ENCODE peak calls at places on chromosomes 3 and 15, in five cellular contexts. K, D, Q, A and I are unnamed samples.

GRCh38 chr3:127799476-127800222 is 22.7 kb downstream of the MGLL start:
- DNase-seq in D (no peak), A (no peak), K (peak), Q (no peak), I (no peak)

GRCh38 chr3:127585163-127585812 is 5.2 kb downstream of the TPRA1 start:
- DNase-seq in A (no peak), D (no peak), Q (no peak), K (peak), I (no peak)

GRCh38 chr3:37996785-37997301 is 6.3 kb downstream of the VILL start:
- DNase-seq in D (no peak), A (peak), K (peak), Q (peak), I (peak)

GRCh38 chr3:127390365-127391025 is 102.6 kb upstream of the PRR20G start:
- DNase-seq in D (no peak), Q (no peak), A (no peak), K (no peak), I (peak)

GRCh38 chr3:127908202-127908601 is 6.8 kb upstream of the KBTBD12 start:
- DNase-seq in D (no peak), K (no peak), A (no peak), Q (peak), I (no peak)

GRCh38 chr15:90160781-90161727 is 40.1 kb upstream of the SEMA4B start:
- DNase-seq in D (no peak), A (peak), Q (no peak), K (no peak), I (peak)

GRCh38 chr3:128170866-128171516 is 17.7 kb downstream of the EEFSEC start:
- DNase-seq in K (peak), Q (peak), D (peak), A (peak), I (peak)

GRCh38 chr15:64152507-64153387 is 1.2 kb downstream of the SNX22 start:
- DNase-seq in K (no peak), Q (no peak), A (peak), D (no peak), I (no peak)

GRCh38 chr3:79056498-79056897 is 711.3 kb downstream of the ROBO1 start:
- DNase-seq in Q (no peak), K (no peak), A (no peak), D (no peak), I (no peak)

GRCh38 chr3:142784228-142784627 is 60.4 kb downstream of the TRPC1 start:
- DNase-seq in D (no peak), Q (no peak), A (no peak), K (no peak), I (no peak)

GRCh38 chr3:71066849-71067261 is 516.7 kb downstream of the FOXP1 start:
- DNase-seq in A (peak), Q (no peak), K (peak), D (no peak), I (no peak)

GRCh38 chr3:60742606-60743145 is 508.6 kb downstream of the FHIT start:
- DNase-seq in K (peak), A (peak), Q (no peak), D (no peak), I (no peak)

GRCh38 chr3:139770577-139770976 is 92.8 kb upstream of the NMNAT3 start:
- DNase-seq in K (no peak), A (no peak), Q (no peak), D (no peak), I (no peak)

GRCh38 chr15:70617076-70617910 is 146.1 kb downstream of the UACA start:
- DNase-seq in D (no peak), K (no peak), Q (no peak), A (no peak), I (no peak)

GRCh38 chr15:53256457-53256856 is 466.3 kb upstream of the ONECUT1 start:
- DNase-seq in K (no peak), A (no peak), Q (no peak), D (no peak), I (no peak)

GRCh38 chr15:35966781-35967180 is 420.8 kb upstream of the DPH6 start:
- DNase-seq in D (no peak), Q (no peak), A (no peak), K (no peak), I (no peak)

GRCh38 chr3:14265246-14265962 is 86.8 kb downstream of the LSM3 start:
- DNase-seq in Q (no peak), A (no peak), D (peak), K (peak), I (no peak)

GRCh38 chr3:9064853-9065252 is 101.6 kb upstream of the RAD18 start:
- DNase-seq in K (no peak), A (no peak), Q (no peak), D (no peak), I (no peak)

GRCh38 chr3:49720383-49721164 is 1.1 kb upstream of the AMIGO3 start:
- DNase-seq in K (no peak), A (peak), D (no peak), Q (no peak), I (no peak)

GRCh38 chr3:145939431-145939830 is 221.6 kb downstream of the PLOD2 start:
- DNase-seq in Q (no peak), D (no peak), A (no peak), K (no peak), I (no peak)

GRCh38 chr15:88491158-88491557 is 23.6 kb downstream of the MRPS11 start:
- DNase-seq in A (peak), Q (no peak), D (no peak), K (no peak), I (no peak)

GRCh38 chr15:70400766-70401541 is 303.2 kb upstream of the TLE3 start:
- DNase-seq in K (no peak), Q (peak), A (no peak), D (peak), I (peak)

GRCh38 chr3:12714278-12714677 is 44.8 kb downstream of the TMEM40 start:
- DNase-seq in Q (no peak), D (no peak), A (no peak), K (no peak), I (no peak)

GRCh38 chr3:36864180-36865053 is 80.4 kb downstream of the TRANK1 start:
- DNase-seq in Q (no peak), D (no peak), K (no peak), A (no peak), I (no peak)

GRCh38 chr3:185402561-185402960 is 39.6 kb downstream of the MAP3K13 start:
- DNase-seq in D (no peak), K (peak), A (no peak), Q (no peak), I (no peak)

GRCh38 chr3:73029321-73029796 is 32.1 kb upstream of the EBLN2 start:
- DNase-seq in A (no peak), Q (peak), K (peak), D (peak), I (peak)

GRCh38 chr3:73624363-73625123 is at the start of gene PDZRN3:
- DNase-seq in K (peak), Q (peak), A (peak), D (no peak), I (peak)

GRCh38 chr15:49589030-49589429 is 31.6 kb downstream of the FAM227B start:
- DNase-seq in K (peak), A (no peak), Q (no peak), D (no peak), I (no peak)

GRCh38 chr3:59451041-59451763 is 401.4 kb upstream of the CFAP20DC start:
- DNase-seq in A (no peak), Q (no peak), K (no peak), D (no peak), I (peak)

GRCh38 chr3:7410782-7411181 is 549.9 kb downstream of the GRM7 start:
- DNase-seq in K (no peak), D (no peak), A (no peak), Q (no peak), I (no peak)

GRCh38 chr15:36632196-36632595 is 52.8 kb downstream of the CDIN1 start:
- DNase-seq in A (no peak), K (peak), D (peak), Q (no peak), I (no peak)

GRCh38 chr3:188331166-188331565 is 177.2 kb downstream of the LPP start:
- DNase-seq in K (no peak), A (no peak), D (no peak), Q (no peak), I (no peak)

GRCh38 chr3:100374521-100374920 is 26.4 kb downstream of the TOMM70 start:
- DNase-seq in K (no peak), Q (no peak), A (no peak), D (no peak), I (no peak)

GRCh38 chr3:23762214-23763039 is 43.3 kb upstream of the UBE2E1 start:
- DNase-seq in K (no peak), A (no peak), D (no peak), Q (no peak), I (no peak)

GRCh38 chr3:187290561-187290960 is 976 bp downstream of the MASP1 start:
- DNase-seq in K (no peak), A (no peak), D (no peak), Q (no peak), I (no peak)
- H3K4me3 ChIP-seq in K (peak), A (no peak), D (peak), Q (peak), I (no peak)

GRCh38 chr3:114408763-114409162 is 114.9 kb downstream of the TIGIT start:
- DNase-seq in D (no peak), A (no peak), K (no peak), Q (no peak), I (no peak)
- H3K4me3 ChIP-seq in D (no peak), A (no peak), K (no peak), Q (no peak), I (no peak)

GRCh38 chr15:67945951-67946700 is 106.3 kb upstream of the RNU6-1 start:
- DNase-seq in D (no peak), Q (no peak), A (peak), K (peak), I (no peak)
- H3K4me3 ChIP-seq in D (no peak), Q (no peak), A (no peak), K (no peak), I (no peak)

DNA sequence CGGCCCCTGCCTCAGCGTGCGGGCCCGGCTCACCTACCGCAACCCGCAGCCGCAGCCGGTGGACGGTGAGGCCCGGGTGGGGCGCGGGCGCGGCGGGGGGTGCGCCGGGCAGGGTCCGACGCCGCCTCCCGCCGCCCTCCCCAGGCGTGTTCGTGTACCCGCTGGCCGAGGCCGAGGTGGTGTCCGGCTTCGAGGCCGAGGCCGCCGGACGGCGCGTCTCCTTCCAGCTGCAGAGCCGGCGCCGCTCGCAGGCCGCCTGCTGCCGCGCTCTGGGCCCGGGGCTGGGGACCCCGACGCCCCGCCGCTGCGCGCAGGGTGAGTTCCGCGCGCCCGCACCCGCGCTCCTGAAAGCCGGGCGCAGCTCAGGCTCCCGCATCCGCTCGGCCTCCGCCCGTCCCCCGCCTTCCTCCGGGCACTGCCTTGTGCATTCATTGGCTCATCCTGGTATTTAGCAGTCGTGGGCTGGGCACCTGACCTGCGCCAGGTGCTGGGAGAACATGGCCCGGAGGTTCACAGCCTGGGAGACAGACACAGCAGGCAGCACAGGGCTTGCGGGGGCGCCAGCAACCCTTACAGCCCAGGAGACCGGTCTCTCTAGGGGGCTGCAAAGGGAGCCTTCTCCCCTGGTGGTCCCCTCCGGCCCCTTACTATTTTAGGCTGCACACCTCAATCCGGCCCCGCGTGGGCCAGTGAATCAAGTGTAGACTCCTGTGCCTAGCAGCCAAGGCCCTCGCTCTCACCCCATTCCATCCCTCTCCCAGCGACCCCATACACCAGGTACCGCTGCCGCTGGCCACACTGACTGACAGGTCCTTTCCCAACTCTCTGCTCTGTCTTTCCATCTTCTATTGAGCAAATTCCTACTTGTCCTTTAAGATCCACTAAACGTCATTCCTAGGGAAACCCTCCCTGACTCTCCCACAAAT is 1.5 kb downstream of the VWA5B2 start:
- DNase-seq in Q (no peak), D (no peak), K (no peak), A (peak), I (no peak)
- H3K4me3 ChIP-seq in Q (peak), D (no peak), K (no peak), A (peak), I (no peak)

DNA sequence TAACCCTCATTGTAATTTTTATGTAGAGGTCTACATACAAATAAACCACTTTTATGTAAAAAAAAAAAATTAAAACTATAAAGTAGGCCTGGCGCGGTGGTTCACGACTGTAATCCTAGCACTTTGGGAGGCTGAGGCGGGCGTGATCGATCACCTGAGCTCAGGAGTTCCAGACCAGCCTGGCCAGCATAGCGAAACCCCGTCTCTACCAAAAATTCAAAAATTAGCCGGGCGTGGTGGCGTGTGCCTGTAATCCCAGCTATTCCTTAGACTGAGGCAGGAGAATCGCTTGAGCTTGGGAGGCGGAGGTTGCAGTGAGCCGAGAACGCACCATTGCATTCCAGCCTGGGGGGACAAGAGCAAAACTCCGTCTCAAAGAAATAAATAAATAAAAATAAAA is 766 bp upstream of the SLC12A6 start:
- DNase-seq in Q (no peak), D (no peak), K (no peak), A (no peak), I (peak)
- H3K4me3 ChIP-seq in Q (peak), D (no peak), K (peak), A (peak), I (no peak)

GRCh38 chr3:125120370-125121122 is 64.7 kb upstream of the HEG1 start:
- DNase-seq in D (no peak), A (peak), K (no peak), Q (no peak), I (no peak)
- H3K4me3 ChIP-seq in D (no peak), A (peak), K (no peak), Q (peak), I (no peak)

GRCh38 chr3:58200846-58201355 is 9.9 kb downstream of the DNASE1L3 start:
- DNase-seq in Q (no peak), A (no peak), K (no peak), D (no peak), I (no peak)
- H3K4me3 ChIP-seq in Q (no peak), A (no peak), K (no peak), D (no peak), I (no peak)

GRCh38 chr15:96144734-96145133 is 185.8 kb upstream of the NR2F2 start:
- DNase-seq in A (no peak), D (no peak), K (no peak), Q (no peak), I (no peak)
- H3K4me3 ChIP-seq in A (no peak), D (no peak), K (no peak), Q (no peak), I (no peak)

DNA sequence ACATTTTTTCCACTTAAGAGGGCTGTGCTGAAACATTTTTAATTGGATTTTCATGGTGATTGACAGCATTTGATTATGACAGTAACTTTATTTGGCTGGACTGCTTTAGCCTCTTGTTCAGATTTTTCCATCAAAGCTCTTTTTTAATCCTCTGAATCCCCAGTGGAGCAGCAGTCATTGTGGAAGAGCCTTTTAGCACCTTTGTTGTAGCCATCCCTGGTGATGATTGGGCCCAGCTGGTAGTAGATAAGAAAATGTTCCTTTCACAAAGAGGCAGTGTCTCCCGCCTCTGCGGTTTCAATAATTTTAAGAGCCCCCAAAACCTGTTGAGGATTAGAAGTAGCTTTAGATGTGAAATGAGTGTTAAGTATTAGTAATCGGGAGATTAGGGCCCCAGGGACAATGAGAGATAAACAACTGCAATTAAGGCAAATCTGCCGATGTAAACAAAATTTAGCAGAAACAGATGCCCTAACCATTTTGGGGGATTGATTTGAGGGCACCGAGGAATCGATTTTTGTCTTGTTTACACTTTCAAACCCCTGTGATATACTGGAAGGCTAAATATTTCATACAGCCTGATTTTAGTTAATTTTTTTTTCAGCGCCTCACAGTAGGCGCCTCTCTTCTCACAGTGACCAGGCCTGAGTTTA is 43.3 kb upstream of the SKOR1 start:
- DNase-seq in A (no peak), Q (no peak), K (no peak), D (no peak), I (no peak)
- H3K4me3 ChIP-seq in A (no peak), Q (no peak), K (no peak), D (no peak), I (no peak)

GRCh38 chr15:93087825-93088199 is 1.2 kb downstream of the RGMA start:
- DNase-seq in A (peak), K (peak), D (no peak), Q (peak), I (peak)
- H3K4me3 ChIP-seq in A (peak), K (no peak), D (no peak), Q (peak), I (no peak)